ENCODE peak calls at places on chromosomes 3 and 15, in five cellular contexts. A is NCI-H460, F is GF-D8, Q is nephron progenitor cell, O is NCI-H1436. Z is an unnamed sample.

GRCh38 chr15:89179966-89180875 is 41.2 kb downstream of the RLBP1 start:
- DNase-seq in A (no peak), F (no peak), Q (no peak), O (no peak), Z (no peak)

GRCh38 chr3:16064660-16065414 is 109.6 kb upstream of the GALNT15 start:
- DNase-seq in A (no peak), F (no peak), Q (no peak), O (no peak), Z (peak; percentile 85)

GRCh38 chr15:80228959-80229610 is 22.9 kb downstream of the CTXND1 start:
- DNase-seq in A (no peak), F (no peak), Q (no peak), O (no peak), Z (peak; percentile 31)

GRCh38 chr15:43776718-43777292 is at the start of gene ELL3:
- DNase-seq in A (peak; percentile 73), F (peak; percentile 29), Q (peak; percentile 67), O (peak; percentile 76), Z (peak; percentile 69)

GRCh38 chr15:66951976-66952375 is 113.4 kb upstream of the SMAD3 start:
- DNase-seq in A (no peak), F (no peak), Q (no peak), O (no peak), Z (no peak)

GRCh38 chr3:50503947-50504346 is 513 bp upstream of the CACNA2D2 start:
- DNase-seq in A (no peak), F (no peak), Q (no peak), O (no peak), Z (no peak)

GRCh38 chr3:14634763-14635400 is 16.7 kb upstream of the CCDC174 start:
- DNase-seq in A (no peak), F (no peak), Q (no peak), O (no peak), Z (peak; percentile 50)

GRCh38 chr3:171192176-171192854 is 165.8 kb upstream of the SLC2A2 start:
- DNase-seq in A (no peak), F (no peak), Q (no peak), O (no peak), Z (peak; percentile 91)

GRCh38 chr3:124607163-124607562 is 123.1 kb upstream of the UMPS start:
- DNase-seq in A (peak; percentile 27), F (no peak), Q (no peak), O (no peak), Z (peak; percentile 66)

GRCh38 chr3:13484861-13485590 is 4.9 kb downstream of the HDAC11 start:
- DNase-seq in A (no peak), F (peak; percentile 38), Q (no peak), O (no peak), Z (no peak)

GRCh38 chr3:16203031-16203430 is 28.6 kb downstream of the GALNT15 start:
- DNase-seq in A (no peak), F (no peak), Q (no peak), O (no peak), Z (peak; percentile 68)

GRCh38 chr15:28890711-28891495 is 5.1 kb downstream of the APBA2 start:
- DNase-seq in A (no peak), F (no peak), Q (no peak), O (no peak), Z (no peak)

GRCh38 chr3:126270145-126270811 is 86.9 kb downstream of the KLF15 start:
- DNase-seq in A (no peak), F (no peak), Q (no peak), O (no peak), Z (no peak)

GRCh38 chr3:181719298-181719859 is 7.7 kb downstream of the SOX2 start:
- DNase-seq in A (no peak), F (no peak), Q (no peak), O (peak; percentile 28), Z (no peak)

GRCh38 chr3:126431103-126431534 is 36.4 kb downstream of the CFAP100 start:
- DNase-seq in A (no peak), F (no peak), Q (no peak), O (no peak), Z (no peak)

GRCh38 chr3:177676947-177677587 is 479.8 kb upstream of the TBL1XR1 start:
- DNase-seq in A (no peak), F (no peak), Q (no peak), O (peak; percentile 55), Z (no peak)

GRCh38 chr3:16508591-16508995 is 4.9 kb downstream of the RFTN1 start:
- DNase-seq in A (no peak), F (peak; percentile 9), Q (no peak), O (no peak), Z (no peak)

GRCh38 chr3:53675942-53676341 is 170.3 kb downstream of the CHDH start:
- DNase-seq in A (no peak), F (no peak), Q (no peak), O (no peak), Z (no peak)

GRCh38 chr15:92882697-92883642 is 17.2 kb upstream of the CHD2 start:
- DNase-seq in A (no peak), F (no peak), Q (peak; percentile 46), O (no peak), Z (no peak)

GRCh38 chr15:68464451-68465090 is 32.6 kb upstream of the ITGA11 start:
- DNase-seq in A (no peak), F (no peak), Q (no peak), O (no peak), Z (no peak)

GRCh38 chr3:10142707-10143560 is 1.4 kb downstream of the VHL start:
- DNase-seq in A (no peak), F (no peak), Q (no peak), O (no peak), Z (no peak)

GRCh38 chr3:136621628-136622027 is 130.6 kb downstream of the STAG1 start:
- DNase-seq in A (no peak), F (no peak), Q (no peak), O (no peak), Z (peak; percentile 57)

GRCh38 chr15:70761046-70761445 is 2.3 kb downstream of the UACA start:
- DNase-seq in A (no peak), F (no peak), Q (no peak), O (no peak), Z (peak; percentile 34)

GRCh38 chr3:176870451-176870850 is 326.8 kb downstream of the TBL1XR1 start:
- DNase-seq in A (no peak), F (no peak), Q (no peak), O (no peak), Z (no peak)

GRCh38 chr3:81550415-81550814 is 211.0 kb downstream of the GBE1 start:
- DNase-seq in A (no peak), F (no peak), Q (no peak), O (no peak), Z (no peak)

GRCh38 chr3:99049164-99049563 is 147.7 kb upstream of the DCBLD2 start:
- DNase-seq in A (no peak), F (no peak), Q (no peak), O (no peak), Z (no peak)

GRCh38 chr3:132180337-132180791 is 136.8 kb upstream of the ACP3 start:
- DNase-seq in A (peak; percentile 60), F (no peak), Q (peak; percentile 19), O (peak; percentile 86), Z (peak; percentile 59)

GRCh38 chr3:72836923-72837322 is 11.3 kb downstream of the SHQ1 start:
- DNase-seq in A (no peak), F (no peak), Q (no peak), O (no peak), Z (no peak)

GRCh38 chr15:70762469-70763119 is 764 bp downstream of the UACA start:
- DNase-seq in A (no peak), F (no peak), Q (peak; percentile 44), O (no peak), Z (peak; percentile 81)